ENCODE peak calls at places on chromosome 3, in nine cellular contexts. F, L, R, A, T, Z, O, D and E are unnamed samples.

GRCh38 chr3:170808041-170808440 is 62.0 kb downstream of the RPL22L1 start:
- DNase-seq in F (no peak), L (no peak), R (no peak), A (no peak), T (peak), Z (no peak), O (no peak), D (no peak), E (no peak)

GRCh38 chr3:140050977-140051957 is 116.3 kb downstream of the CLSTN2 start:
- DNase-seq in F (no peak), L (no peak), R (peak), A (no peak), T (no peak), Z (no peak), O (no peak), D (no peak), E (peak)

GRCh38 chr3:124395584-124396340 is 334.5 kb upstream of the UMPS start:
- DNase-seq in F (no peak), L (no peak), R (no peak), A (peak), T (no peak), Z (no peak), O (no peak), D (no peak), E (no peak)

GRCh38 chr3:46488735-46489361 is 8.9 kb upstream of the RTP3 start:
- DNase-seq in F (peak), L (no peak), R (peak), A (peak), T (peak), Z (peak), O (peak), D (peak), E (peak)

GRCh38 chr3:132753946-132754345 is 31.7 kb upstream of the NPHP3 start:
- DNase-seq in F (no peak), L (no peak), R (no peak), A (no peak), T (no peak), Z (no peak), O (no peak), D (no peak), E (no peak)

GRCh38 chr3:43153189-43154083 is 47.6 kb upstream of the POMGNT2 start:
- DNase-seq in F (no peak), L (no peak), R (peak), A (no peak), T (peak), Z (no peak), O (no peak), D (no peak), E (no peak)

GRCh38 chr3:132787616-132788015 is 65.4 kb upstream of the NPHP3 start:
- DNase-seq in F (no peak), L (peak), R (no peak), A (no peak), T (peak), Z (no peak), O (no peak), D (no peak), E (no peak)

GRCh38 chr3:126927846-126928245 is 55.1 kb upstream of the PLXNA1 start:
- DNase-seq in F (no peak), L (no peak), R (no peak), A (no peak), T (no peak), Z (no peak), O (no peak), D (no peak), E (no peak)

GRCh38 chr3:105511031-105511430 is 144.3 kb downstream of the ALCAM start:
- DNase-seq in F (no peak), L (no peak), R (no peak), A (no peak), T (peak), Z (no peak), O (no peak), D (no peak), E (no peak)

GRCh38 chr3:12679468-12679867 is 15.6 kb upstream of the RAF1 start:
- DNase-seq in F (no peak), L (peak), R (no peak), A (no peak), T (peak), Z (no peak), O (no peak), D (no peak), E (no peak)

GRCh38 chr3:51719413-51720025 is 12.7 kb downstream of the GRM2 start:
- DNase-seq in F (no peak), L (no peak), R (no peak), A (no peak), T (no peak), Z (no peak), O (no peak), D (no peak), E (peak)

GRCh38 chr3:62567097-62568021 is 194.0 kb upstream of the FEZF2 start:
- DNase-seq in F (no peak), L (peak), R (no peak), A (no peak), T (peak), Z (no peak), O (peak), D (no peak), E (no peak)

GRCh38 chr3:150890320-150890719 is 14.9 kb downstream of the MINDY4B start:
- DNase-seq in F (no peak), L (no peak), R (no peak), A (no peak), T (peak), Z (no peak), O (no peak), D (no peak), E (no peak)

GRCh38 chr3:136069933-136070332 is 104.4 kb downstream of the PPP2R3A start:
- DNase-seq in F (no peak), L (no peak), R (no peak), A (no peak), T (peak), Z (no peak), O (no peak), D (no peak), E (no peak)

GRCh38 chr3:12719984-12720656 is 38.9 kb downstream of the TMEM40 start:
- DNase-seq in F (peak), L (no peak), R (peak), A (peak), T (peak), Z (peak), O (peak), D (peak), E (peak)

GRCh38 chr3:142028174-142028833 is 121.0 kb downstream of the TFDP2 start:
- DNase-seq in F (no peak), L (no peak), R (peak), A (no peak), T (peak), Z (peak), O (no peak), D (peak), E (peak)

GRCh38 chr3:105791134-105791533 is 77.7 kb downstream of the CBLB start:
- DNase-seq in F (no peak), L (peak), R (no peak), A (no peak), T (peak), Z (no peak), O (no peak), D (no peak), E (no peak)

GRCh38 chr3:43105224-43105596 is 669 bp downstream of the POMGNT2 start:
- DNase-seq in F (no peak), L (no peak), R (no peak), A (no peak), T (no peak), Z (no peak), O (no peak), D (no peak), E (peak)

GRCh38 chr3:17356581-17356980 is 385.9 kb downstream of the TBC1D5 start:
- DNase-seq in F (no peak), L (no peak), R (no peak), A (no peak), T (no peak), Z (no peak), O (no peak), D (no peak), E (no peak)

GRCh38 chr3:38755130-38755529 is 60.9 kb downstream of the SCN10A start:
- DNase-seq in F (no peak), L (no peak), R (peak), A (no peak), T (no peak), Z (no peak), O (no peak), D (no peak), E (peak)

GRCh38 chr3:188272481-188273372 is 118.8 kb downstream of the LPP start:
- DNase-seq in F (no peak), L (peak), R (no peak), A (no peak), T (peak), Z (no peak), O (no peak), D (no peak), E (no peak)

GRCh38 chr3:191329654-191330308 is 545 bp downstream of the UTS2B start:
- DNase-seq in F (peak), L (no peak), R (peak), A (peak), T (peak), Z (no peak), O (no peak), D (peak), E (peak)

GRCh38 chr3:139127101-139127500 is 82.4 kb upstream of the PRR23C start:
- DNase-seq in F (no peak), L (no peak), R (no peak), A (no peak), T (peak), Z (no peak), O (no peak), D (no peak), E (no peak)

GRCh38 chr3:126317029-126317996 is 39.9 kb downstream of the KLF15 start:
- DNase-seq in F (no peak), L (no peak), R (no peak), A (no peak), T (no peak), Z (no peak), O (no peak), D (no peak), E (peak)

GRCh38 chr3:147838650-147839049 is 429.5 kb downstream of the ZIC1 start:
- DNase-seq in F (no peak), L (no peak), R (no peak), A (no peak), T (peak), Z (no peak), O (no peak), D (no peak), E (no peak)

GRCh38 chr3:27200721-27201434 is 168.3 kb downstream of the NEK10 start:
- DNase-seq in F (no peak), L (no peak), R (no peak), A (no peak), T (no peak), Z (no peak), O (no peak), D (no peak), E (no peak)

GRCh38 chr3:190041333-190042041 is 79.2 kb downstream of the P3H2 start:
- DNase-seq in F (no peak), L (no peak), R (peak), A (no peak), T (peak), Z (no peak), O (no peak), D (peak), E (no peak)

GRCh38 chr3:99970198-99970597 is 144.1 kb downstream of the FILIP1L start:
- DNase-seq in F (no peak), L (no peak), R (no peak), A (no peak), T (no peak), Z (no peak), O (no peak), D (peak), E (no peak)

GRCh38 chr3:64151335-64151871 is 73.9 kb downstream of the PRICKLE2 start:
- DNase-seq in F (no peak), L (no peak), R (no peak), A (no peak), T (no peak), Z (no peak), O (no peak), D (no peak), E (no peak)

GRCh38 chr3:68880632-68881031 is 51.7 kb downstream of the TAFA4 start:
- DNase-seq in F (no peak), L (no peak), R (peak), A (no peak), T (no peak), Z (no peak), O (no peak), D (no peak), E (peak)

GRCh38 chr3:63967675-63968611 is 55.4 kb downstream of the PSMD6 start:
- DNase-seq in F (no peak), L (no peak), R (peak), A (peak), T (peak), Z (peak), O (no peak), D (peak), E (no peak)

GRCh38 chr3:97970929-97971460 is 1.2 kb downstream of the RIOX2 start:
- DNase-seq in F (no peak), L (no peak), R (no peak), A (no peak), T (no peak), Z (no peak), O (no peak), D (no peak), E (no peak)

GRCh38 chr3:10173926-10174435 is 9.3 kb downstream of the IRAK2 start:
- DNase-seq in F (peak), L (peak), R (no peak), A (peak), T (peak), Z (no peak), O (peak), D (no peak), E (no peak)

GRCh38 chr3:179682681-179683080 is 29.8 kb downstream of the USP13 start:
- DNase-seq in F (no peak), L (no peak), R (no peak), A (no peak), T (no peak), Z (no peak), O (no peak), D (no peak), E (no peak)

GRCh38 chr3:150495563-150496168 is 50.6 kb downstream of the SERP1 start:
- DNase-seq in F (no peak), L (no peak), R (peak), A (no peak), T (peak), Z (no peak), O (no peak), D (peak), E (no peak)

GRCh38 chr3:51340311-51340829 is 44.7 kb upstream of the MANF start:
- DNase-seq in F (no peak), L (peak), R (no peak), A (no peak), T (peak), Z (no peak), O (no peak), D (no peak), E (peak)

GRCh38 chr3:28574036-28574435 is 225.4 kb upstream of the AZI2 start:
- DNase-seq in F (no peak), L (no peak), R (no peak), A (no peak), T (no peak), Z (no peak), O (no peak), D (no peak), E (no peak)

GRCh38 chr3:28575748-28576589 is 227.3 kb upstream of the AZI2 start:
- DNase-seq in F (peak), L (no peak), R (peak), A (peak), T (peak), Z (no peak), O (no peak), D (no peak), E (peak)

GRCh38 chr3:28577941-28578340 is 229.3 kb upstream of the AZI2 start:
- DNase-seq in F (no peak), L (no peak), R (no peak), A (no peak), T (no peak), Z (no peak), O (no peak), D (no peak), E (no peak)

GRCh38 chr3:28576590-28577220 is 228.1 kb upstream of the AZI2 start:
- DNase-seq in F (no peak), L (no peak), R (peak), A (no peak), T (no peak), Z (no peak), O (no peak), D (no peak), E (peak)

DNA sequence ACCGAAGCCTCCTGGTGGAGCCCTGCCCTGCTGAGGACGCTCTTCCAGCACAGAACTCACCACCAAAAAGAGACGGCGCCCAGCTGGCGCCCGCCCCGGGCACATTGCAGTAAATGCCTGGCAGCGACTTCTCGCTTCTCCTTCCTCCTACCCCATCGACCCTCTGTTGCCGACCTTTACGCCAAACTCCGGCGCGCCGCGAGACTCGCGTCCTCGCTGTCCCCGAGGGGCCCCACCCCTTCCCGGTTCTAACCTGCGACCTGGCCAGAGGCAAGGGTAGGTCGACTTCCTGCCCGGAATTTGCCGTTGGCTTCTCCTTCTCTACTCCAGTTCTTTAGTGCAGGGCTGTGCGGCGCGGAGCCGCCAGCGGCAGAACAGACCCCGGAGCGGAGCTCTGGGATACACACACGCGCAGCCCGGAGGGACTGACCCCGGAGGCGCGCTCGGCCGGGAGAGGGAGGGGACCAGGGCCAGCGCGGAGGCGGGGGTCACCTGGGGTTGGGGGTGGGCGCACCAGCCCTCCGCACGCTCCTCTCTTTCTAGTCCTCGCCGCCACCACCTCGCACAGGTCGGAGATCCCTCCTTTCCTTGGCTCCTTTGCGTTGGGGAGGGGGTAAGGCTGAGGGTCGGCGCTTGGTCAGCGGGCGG is 226.6 kb upstream of the AZI2 start:
- DNase-seq in F (peak), L (no peak), R (peak), A (peak), T (no peak), Z (no peak), O (no peak), D (no peak), E (peak)
- H3K4me3 ChIP-seq in F (peak), L (peak), R (peak), A (peak), T (peak), Z (no peak), O (peak), D (no peak), E (peak)

DNA sequence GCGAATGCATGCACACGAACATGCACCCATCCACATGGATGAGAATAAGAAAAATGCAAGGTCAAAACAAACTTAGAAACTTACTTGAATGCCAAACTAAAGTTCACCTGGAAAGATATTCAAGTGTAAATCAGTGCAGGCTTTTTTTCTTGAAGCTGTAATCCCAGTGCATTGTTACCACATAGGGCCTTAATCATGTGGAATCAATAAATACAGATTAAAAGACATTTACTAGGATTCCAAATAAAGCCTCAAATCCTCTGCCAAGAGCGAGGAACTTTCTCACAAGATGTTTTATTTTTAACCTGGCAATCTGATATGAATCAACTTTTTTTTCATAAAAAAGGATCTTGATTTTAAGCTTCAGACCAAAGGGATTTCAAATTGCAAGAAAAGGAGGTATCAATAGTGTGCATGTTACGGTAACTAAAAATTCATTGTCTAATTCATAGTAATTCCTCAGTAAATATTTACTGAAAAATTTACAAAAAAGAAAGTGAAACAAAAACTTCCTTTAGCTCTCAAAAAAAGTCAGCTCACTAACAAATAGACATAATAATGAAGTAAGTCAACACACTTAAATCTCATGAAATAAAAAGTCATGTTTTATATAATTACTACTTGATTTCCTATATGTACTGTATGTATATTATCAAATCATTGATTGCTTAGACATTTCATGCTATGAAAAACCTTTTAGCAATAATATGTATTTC is 978.6 kb downstream of the PLOD2 start:
- DNase-seq in F (no peak), L (peak), R (no peak), A (no peak), T (peak), Z (no peak), O (no peak), D (no peak), E (no peak)
- H3K4me3 ChIP-seq in F (no peak), L (no peak), R (no peak), A (peak), T (no peak), Z (no peak), O (peak), D (peak), E (peak)

GRCh38 chr3:193560091-193560490 is 5.4 kb upstream of the ATP13A4 start:
- DNase-seq in F (no peak), L (no peak), R (no peak), A (no peak), T (no peak), Z (no peak), O (no peak), D (no peak), E (no peak)
- H3K4me3 ChIP-seq in F (no peak), L (no peak), R (no peak), A (no peak), T (no peak), Z (no peak), O (no peak), D (no peak), E (no peak)

DNA sequence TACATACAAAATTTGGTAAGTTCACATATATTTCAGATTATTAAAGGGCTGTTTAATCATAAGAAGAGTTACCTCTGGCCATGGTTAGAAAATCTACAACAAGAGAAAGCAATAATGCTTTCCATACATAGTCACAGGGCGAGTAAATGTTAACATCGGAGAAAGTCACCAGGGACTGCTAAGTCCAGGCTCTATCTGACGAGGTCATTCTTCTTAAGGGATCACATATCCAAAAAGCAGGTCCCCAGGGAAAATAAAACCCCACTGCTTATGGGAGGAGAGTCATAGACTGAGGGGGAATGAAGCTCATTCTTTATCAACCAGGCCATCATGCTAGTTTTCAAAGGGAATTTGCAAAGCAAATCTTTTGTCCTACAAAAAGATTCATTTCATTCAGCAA is 3.1 kb downstream of the PCYT1A start:
- DNase-seq in F (no peak), L (no peak), R (no peak), A (no peak), T (no peak), Z (no peak), O (no peak), D (no peak), E (no peak)
- H3K4me3 ChIP-seq in F (no peak), L (no peak), R (no peak), A (no peak), T (no peak), Z (no peak), O (no peak), D (no peak), E (no peak)

GRCh38 chr3:5058463-5058862 is 63.6 kb upstream of the ARL8B start:
- DNase-seq in F (no peak), L (peak), R (no peak), A (no peak), T (peak), Z (no peak), O (no peak), D (no peak), E (no peak)
- H3K4me3 ChIP-seq in F (no peak), L (no peak), R (no peak), A (no peak), T (no peak), Z (no peak), O (no peak), D (no peak), E (no peak)

DNA sequence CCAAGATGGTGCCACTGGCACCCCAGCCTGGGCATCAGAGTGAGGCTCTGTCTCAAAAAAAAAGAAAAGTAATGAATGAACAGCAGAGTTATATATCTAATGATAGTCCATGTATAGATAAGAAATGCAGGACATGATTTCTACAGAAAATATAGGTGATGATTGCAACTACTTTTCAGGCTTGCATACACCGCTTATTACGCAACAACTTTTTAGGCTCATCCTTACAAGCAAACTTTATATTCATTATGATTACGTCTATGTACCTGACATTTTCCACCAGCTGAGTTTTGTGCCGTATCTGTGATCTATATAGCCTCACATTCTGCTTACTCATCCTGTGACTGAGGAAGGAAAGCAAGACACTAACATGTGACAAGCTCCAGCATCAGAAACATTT is 906.3 kb downstream of the ZPLD1 start:
- DNase-seq in F (no peak), L (no peak), R (no peak), A (no peak), T (no peak), Z (no peak), O (no peak), D (no peak), E (no peak)
- H3K4me3 ChIP-seq in F (no peak), L (no peak), R (no peak), A (no peak), T (no peak), Z (no peak), O (no peak), D (no peak), E (no peak)